ENCODE peak calls at places on chromosomes 5 and 9, in four cellular contexts. One of them, this sample, is unnamed.

GRCh38 chr5:100855940-100856339 is 47.1 kb downstream of the ST8SIA4 start:
- DNase-seq in GM12878: no peak
- DNase-seq in HL-60: no peak
- DNase-seq in K562: no peak
- DNase-seq in this sample: no peak

GRCh38 chr9:2465921-2466460 is 155.6 kb upstream of the VLDLR start:
- DNase-seq in GM12878: peak
- DNase-seq in HL-60: no peak
- DNase-seq in K562: no peak
- DNase-seq in this sample: no peak

GRCh38 chr9:137237759-137238726 is 3.0 kb upstream of the TUBB4B start:
- DNase-seq in GM12878: no peak
- DNase-seq in HL-60: no peak
- DNase-seq in K562: no peak
- DNase-seq in this sample: no peak

GRCh38 chr9:6827370-6827949 is 69.7 kb downstream of the KDM4C start:
- DNase-seq in GM12878: peak
- DNase-seq in HL-60: no peak
- DNase-seq in K562: peak
- DNase-seq in this sample: peak

GRCh38 chr5:72991394-72991793 is 35.6 kb downstream of the FCHO2 start:
- DNase-seq in GM12878: no peak
- DNase-seq in HL-60: no peak
- DNase-seq in K562: no peak
- DNase-seq in this sample: no peak

GRCh38 chr5:115194671-115195070 is 25.0 kb upstream of the TRIM36 start:
- DNase-seq in GM12878: no peak
- DNase-seq in HL-60: no peak
- DNase-seq in K562: no peak
- DNase-seq in this sample: no peak

GRCh38 chr5:179410291-179411160 is 65.3 kb upstream of the ADAMTS2 start:
- DNase-seq in GM12878: no peak
- DNase-seq in HL-60: no peak
- DNase-seq in K562: no peak
- DNase-seq in this sample: no peak

GRCh38 chr5:29122306-29122705 is 2071.2 kb upstream of the CDH6 start:
- DNase-seq in GM12878: no peak
- DNase-seq in HL-60: no peak
- DNase-seq in K562: no peak
- DNase-seq in this sample: no peak

GRCh38 chr5:174235993-174236528 is 190.6 kb downstream of the NSG2 start:
- DNase-seq in GM12878: no peak
- DNase-seq in HL-60: no peak
- DNase-seq in K562: no peak
- DNase-seq in this sample: no peak

GRCh38 chr5:84693256-84693655 is 308.6 kb upstream of the EDIL3 start:
- DNase-seq in GM12878: no peak
- DNase-seq in HL-60: no peak
- DNase-seq in K562: no peak
- DNase-seq in this sample: no peak

GRCh38 chr5:64158827-64159226 is 6.8 kb upstream of the RNF180 start:
- DNase-seq in GM12878: no peak
- DNase-seq in HL-60: no peak
- DNase-seq in K562: no peak
- DNase-seq in this sample: no peak

GRCh38 chr9:134548185-134548584 is 93.4 kb upstream of the COL5A1 start:
- DNase-seq in GM12878: no peak
- DNase-seq in HL-60: no peak
- DNase-seq in K562: no peak
- DNase-seq in this sample: no peak

GRCh38 chr5:565782-566445 is 41.7 kb upstream of the SLC9A3 start:
- DNase-seq in GM12878: no peak
- DNase-seq in HL-60: no peak
- DNase-seq in K562: no peak
- DNase-seq in this sample: no peak

GRCh38 chr5:122942164-122942914 is 94.2 kb downstream of the PPIC start:
- DNase-seq in GM12878: no peak
- DNase-seq in HL-60: no peak
- DNase-seq in K562: peak
- DNase-seq in this sample: no peak

GRCh38 chr9:111630182-111631070 is 708 bp upstream of the DNAJC25 start:
- DNase-seq in GM12878: no peak
- DNase-seq in HL-60: no peak
- DNase-seq in K562: no peak
- DNase-seq in this sample: no peak

GRCh38 chr5:143133721-143134120 is 269.8 kb downstream of the NR3C1 start:
- DNase-seq in GM12878: no peak
- DNase-seq in HL-60: no peak
- DNase-seq in K562: no peak
- DNase-seq in this sample: no peak

GRCh38 chr9:36049408-36049807 is 12.7 kb downstream of the RECK start:
- DNase-seq in GM12878: no peak
- DNase-seq in HL-60: no peak
- DNase-seq in K562: no peak
- DNase-seq in this sample: no peak
- TF ChIP-seq POLR2AphosphoS5 in GM12878: no peak
- TF ChIP-seq POLR2AphosphoS5 in HL-60: no peak
- TF ChIP-seq POLR2AphosphoS5 in K562: no peak
- TF ChIP-seq POLR2AphosphoS5 in this sample: no peak

GRCh38 chr9:93675336-93676150 is 99.2 kb downstream of the PHF2 start:
- DNase-seq in GM12878: no peak
- DNase-seq in HL-60: no peak
- DNase-seq in K562: no peak
- DNase-seq in this sample: no peak
- TF ChIP-seq SPI1 in GM12878: no peak
- TF ChIP-seq SPI1 in HL-60: no peak
- TF ChIP-seq SPI1 in K562: no peak
- TF ChIP-seq SPI1 in this sample: no peak

GRCh38 chr9:91361294-91362201 is at the start of gene AUH:
- DNase-seq in GM12878: peak
- DNase-seq in HL-60: peak
- DNase-seq in K562: peak
- DNase-seq in this sample: peak
- TF ChIP-seq POLR2AphosphoS5 in GM12878: peak
- TF ChIP-seq POLR2AphosphoS5 in HL-60: peak
- TF ChIP-seq POLR2AphosphoS5 in K562: peak
- TF ChIP-seq POLR2AphosphoS5 in this sample: peak

GRCh38 chr5:81422671-81423070 is 28.7 kb upstream of the ACOT12 start:
- DNase-seq in GM12878: no peak
- DNase-seq in HL-60: no peak
- DNase-seq in K562: no peak
- DNase-seq in this sample: no peak
- TF ChIP-seq SPI1 in GM12878: no peak
- TF ChIP-seq SPI1 in HL-60: no peak
- TF ChIP-seq SPI1 in K562: no peak
- TF ChIP-seq SPI1 in this sample: no peak

DNA sequence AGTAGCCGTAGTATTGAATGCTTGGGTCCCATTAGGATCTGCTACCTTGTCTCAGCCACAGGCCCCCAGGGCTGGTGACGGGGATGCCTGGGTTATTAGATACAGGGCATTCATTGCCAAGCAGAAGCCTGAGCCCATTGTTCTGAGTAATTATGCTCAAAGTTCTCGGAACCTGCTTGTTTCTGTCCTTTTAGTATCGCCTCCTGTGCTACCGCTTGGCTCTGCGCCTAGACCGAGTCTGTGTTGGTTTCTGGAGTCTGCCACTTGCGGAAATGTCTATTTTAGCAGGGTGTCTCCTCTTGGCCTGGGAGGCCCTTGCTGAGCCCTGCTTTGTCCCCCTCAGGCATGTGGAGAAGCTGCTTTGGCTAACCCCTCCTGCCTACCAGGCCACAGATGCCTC is 506.1 kb downstream of the BNC2 start:
- DNase-seq in GM12878: no peak
- DNase-seq in HL-60: no peak
- DNase-seq in K562: no peak
- DNase-seq in this sample: no peak
- TF ChIP-seq POLR2AphosphoS5 in GM12878: no peak
- TF ChIP-seq POLR2AphosphoS5 in HL-60: no peak
- TF ChIP-seq POLR2AphosphoS5 in K562: no peak
- TF ChIP-seq POLR2AphosphoS5 in this sample: no peak

GRCh38 chr9:37541465-37541864 is 34.7 kb downstream of the FBXO10 start:
- DNase-seq in GM12878: no peak
- DNase-seq in HL-60: no peak
- DNase-seq in K562: no peak
- DNase-seq in this sample: no peak
- TF ChIP-seq SPI1 in GM12878: no peak
- TF ChIP-seq SPI1 in HL-60: no peak
- TF ChIP-seq SPI1 in K562: no peak
- TF ChIP-seq SPI1 in this sample: no peak

DNA sequence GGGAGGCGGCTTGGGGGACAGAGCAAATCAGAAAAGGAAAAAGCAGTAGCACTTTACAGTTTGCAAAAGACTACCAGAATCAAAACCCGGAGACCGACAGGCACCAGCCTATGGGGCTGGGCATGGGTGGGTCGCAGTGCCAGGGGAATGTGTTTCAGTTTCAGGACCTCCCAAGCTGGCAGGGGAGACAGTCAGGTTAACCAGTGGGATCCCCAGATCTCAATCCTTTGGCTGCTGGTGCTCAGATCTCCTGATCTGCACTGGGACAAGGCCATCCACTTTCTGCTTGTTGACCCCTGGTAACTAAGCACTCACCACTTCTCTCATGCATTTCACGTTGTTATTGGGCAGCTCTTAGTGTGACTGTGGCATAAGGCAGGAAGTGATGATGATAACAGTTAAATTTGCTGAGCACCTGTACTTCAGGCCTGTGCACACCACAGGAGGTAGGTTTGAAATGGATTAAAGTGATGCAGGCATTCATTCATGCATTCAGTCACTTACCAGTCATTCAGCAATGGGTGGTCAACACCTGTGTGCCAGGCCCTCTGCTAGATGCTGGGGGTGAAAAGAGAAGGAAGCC is 42.2 kb upstream of the STXBP1 start:
- DNase-seq in GM12878: no peak
- DNase-seq in HL-60: no peak
- DNase-seq in K562: no peak
- DNase-seq in this sample: no peak
- TF ChIP-seq POLR2AphosphoS5 in GM12878: no peak
- TF ChIP-seq POLR2AphosphoS5 in HL-60: no peak
- TF ChIP-seq POLR2AphosphoS5 in K562: no peak
- TF ChIP-seq POLR2AphosphoS5 in this sample: no peak

DNA sequence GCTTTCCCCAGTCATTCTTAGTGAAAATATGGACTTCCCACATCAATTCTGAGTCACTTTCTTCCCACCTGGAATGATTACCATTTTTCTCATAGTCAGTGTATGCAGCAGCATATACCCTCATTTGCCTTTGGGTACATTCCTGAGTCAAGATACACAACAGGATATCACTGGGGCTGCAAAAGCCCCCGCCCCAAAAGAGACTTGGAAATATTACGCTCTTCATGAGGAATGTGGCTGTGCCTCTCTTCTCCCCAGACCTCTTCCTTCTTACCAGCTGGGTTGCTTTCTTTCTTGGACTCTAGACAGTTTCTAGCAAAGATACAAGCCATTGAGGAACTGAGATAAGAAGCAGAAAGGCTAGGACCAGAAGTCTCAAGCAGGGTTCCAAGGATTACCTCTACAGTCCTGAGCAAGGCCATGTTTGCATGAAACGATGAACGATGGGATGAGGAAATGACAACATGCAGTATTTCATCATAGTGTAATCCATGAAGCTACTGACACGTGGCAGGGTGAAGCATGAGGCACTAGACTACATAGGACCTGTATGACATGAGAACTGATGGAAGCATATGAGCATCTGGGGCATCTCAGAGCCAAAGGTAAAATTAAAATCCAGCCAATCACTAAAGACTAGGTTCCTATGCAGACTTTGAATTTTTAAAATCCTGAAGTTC is 218.1 kb downstream of the RAB3C start:
- DNase-seq in GM12878: no peak
- DNase-seq in HL-60: no peak
- DNase-seq in K562: no peak
- DNase-seq in this sample: no peak
- TF ChIP-seq SPI1 in GM12878: no peak
- TF ChIP-seq SPI1 in HL-60: no peak
- TF ChIP-seq SPI1 in K562: no peak
- TF ChIP-seq SPI1 in this sample: no peak

DNA sequence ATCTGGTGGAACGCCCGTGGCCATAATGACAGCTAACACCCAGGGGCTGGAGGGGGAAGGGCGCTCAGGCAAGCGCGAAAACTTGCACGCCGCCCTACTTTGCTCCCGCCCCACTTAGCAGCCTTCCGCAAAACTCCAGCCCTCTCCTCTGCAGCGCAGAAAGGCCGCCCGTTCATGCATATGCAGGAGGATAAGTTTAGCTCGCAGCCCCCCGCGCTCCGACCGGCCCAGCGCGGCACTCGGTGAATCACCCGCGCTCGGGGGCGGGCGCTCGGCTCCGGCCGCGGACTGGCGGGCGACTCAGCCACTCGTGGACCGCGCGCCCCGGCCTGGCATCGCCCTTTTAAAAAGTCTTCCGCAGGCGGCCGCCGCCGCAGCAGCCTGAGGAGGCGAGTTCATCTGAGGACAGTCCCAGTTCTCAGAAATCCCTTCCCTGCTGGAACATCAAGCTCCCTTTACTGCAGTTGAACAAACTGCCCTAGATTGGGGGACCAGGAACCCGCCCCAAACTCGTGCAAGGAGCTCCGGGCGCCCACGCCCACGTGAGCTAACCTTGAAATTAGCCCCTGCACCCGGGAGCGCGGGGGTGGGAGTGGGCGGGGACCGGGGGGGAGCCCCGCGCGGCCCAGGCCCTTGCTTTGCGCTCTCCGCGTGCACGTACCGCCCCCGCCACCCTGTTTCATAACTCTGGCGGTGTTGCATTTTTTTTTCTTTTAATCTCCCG is 4.5 kb upstream of the KLF9 start:
- DNase-seq in GM12878: peak
- DNase-seq in HL-60: peak
- DNase-seq in K562: peak
- DNase-seq in this sample: peak
- TF ChIP-seq POLR2AphosphoS5 in GM12878: no peak
- TF ChIP-seq POLR2AphosphoS5 in HL-60: peak
- TF ChIP-seq POLR2AphosphoS5 in K562: peak
- TF ChIP-seq POLR2AphosphoS5 in this sample: no peak

DNA sequence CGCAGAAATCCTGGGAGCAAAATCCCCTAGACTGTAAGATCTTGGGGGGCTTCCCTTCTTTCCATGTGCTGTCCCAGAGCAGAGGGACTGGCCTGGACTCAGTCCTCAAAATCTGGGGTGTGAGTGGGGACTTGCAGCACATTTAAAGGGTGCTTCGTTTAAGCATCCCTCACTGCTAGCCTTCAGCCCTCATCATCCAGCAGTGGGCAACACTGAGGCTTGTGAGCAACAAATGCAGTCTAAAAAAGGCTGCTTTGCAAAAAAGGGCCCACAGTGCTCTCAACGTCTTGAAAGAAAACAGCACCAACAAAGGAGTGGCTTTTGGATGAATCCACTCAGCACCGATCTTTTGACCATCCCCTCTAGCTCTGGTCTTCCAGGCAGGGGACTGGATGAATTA is 128.3 kb upstream of the TBC1D2 start:
- DNase-seq in GM12878: no peak
- DNase-seq in HL-60: no peak
- DNase-seq in K562: peak
- DNase-seq in this sample: no peak
- TF ChIP-seq SPI1 in GM12878: no peak
- TF ChIP-seq SPI1 in HL-60: no peak
- TF ChIP-seq SPI1 in K562: no peak
- TF ChIP-seq SPI1 in this sample: no peak

This sample was measured in GM12891.